ENCODE peak calls at places on chromosomes 16 and 17, in nine cellular contexts. R is GM03348; C is neural progenitor cell; P is prostate gland; F is tibial nerve; Q is small intestine; O is COR-L47; L is stimulated activated CD4-positive, alpha-beta T cell treated with anti-CD3 and anti-CD28 coated beads, TNF-alpha, amount 100 ng/mL, for 24 hours; E is activated CD4-positive, alpha-beta T cell treated with anti-CD3 and anti-CD28 coated beads, Interleukin-2, amount 50 U/mL, for 24 hours. K is an unnamed sample.

GRCh38 chr17:54536306-54536705 is 364.3 kb upstream of the TOM1L1 start:
- DNase-seq in R (no peak), C (no peak), P (no peak), F (no peak), Q (no peak), O (no peak), L (no peak), E (no peak), K (no peak)

GRCh38 chr17:40122466-40122943 is 734 bp downstream of the MSL1 start:
- DNase-seq in R (peak), C (peak), P (no peak), F (no peak), Q (peak), O (peak), L (no peak), E (no peak), K (no peak)

GRCh38 chr16:30377812-30378235 is 3.2 kb downstream of the MYL11 start:
- DNase-seq in R (peak), C (peak), P (peak), F (peak), Q (peak), O (peak), L (peak), E (peak), K (peak)

GRCh38 chr16:89924298-89924924 is 1.3 kb downstream of the TUBB3 start:
- DNase-seq in R (peak), C (peak), P (no peak), F (no peak), Q (no peak), O (peak), L (no peak), E (no peak), K (peak)

GRCh38 chr17:39704821-39705551 is 5.1 kb downstream of the ERBB2 start:
- DNase-seq in R (peak), C (peak), P (peak), F (peak), Q (no peak), O (no peak), L (no peak), E (no peak), K (no peak)

GRCh38 chr16:47927330-47927729 is 228.5 kb downstream of the ABCC12 start:
- DNase-seq in R (no peak), C (no peak), P (no peak), F (no peak), Q (no peak), O (no peak), L (no peak), E (no peak), K (no peak)

GRCh38 chr16:86074651-86075487 is 175.9 kb downstream of the IRF8 start:
- DNase-seq in R (no peak), C (peak), P (no peak), F (no peak), Q (no peak), O (no peak), L (no peak), E (no peak), K (no peak)

GRCh38 chr16:57572978-57573733 is 30.7 kb downstream of the ADGRG5 start:
- DNase-seq in R (no peak), C (no peak), P (no peak), F (no peak), Q (no peak), O (no peak), L (no peak), E (no peak), K (no peak)

GRCh38 chr16:79651363-79651762 is 50.8 kb upstream of the MAF start:
- DNase-seq in R (peak), C (no peak), P (peak), F (peak), Q (peak), O (no peak), L (no peak), E (no peak), K (no peak)

GRCh38 chr17:64685705-64686104 is 23.6 kb upstream of the SMURF2 start:
- DNase-seq in R (no peak), C (no peak), P (no peak), F (no peak), Q (no peak), O (no peak), L (no peak), E (no peak), K (no peak)

GRCh38 chr16:2928796-2929195 is 17.1 kb downstream of the FLYWCH1 start:
- DNase-seq in R (no peak), C (no peak), P (no peak), F (no peak), Q (no peak), O (no peak), L (no peak), E (no peak), K (no peak)

GRCh38 chr16:1768767-1769401 is 2.5 kb downstream of the NME3 start:
- DNase-seq in R (no peak), C (no peak), P (no peak), F (no peak), Q (no peak), O (no peak), L (no peak), E (no peak), K (no peak)

GRCh38 chr17:39791296-39791992 is 53.7 kb downstream of the GRB7 start:
- DNase-seq in R (no peak), C (peak), P (no peak), F (no peak), Q (no peak), O (no peak), L (no peak), E (peak), K (no peak)

GRCh38 chr16:57111420-57111819 is 19.0 kb downstream of the CPNE2 start:
- DNase-seq in R (no peak), C (no peak), P (no peak), F (no peak), Q (no peak), O (no peak), L (no peak), E (no peak), K (no peak)

GRCh38 chr16:49890876-49891275 is 35.0 kb upstream of the ZNF423 start:
- DNase-seq in R (no peak), C (peak), P (no peak), F (no peak), Q (peak), O (no peak), L (no peak), E (no peak), K (no peak)

GRCh38 chr17:37746617-37747016 is 1.8 kb upstream of the HNF1B start:
- DNase-seq in R (no peak), C (no peak), P (no peak), F (no peak), Q (no peak), O (no peak), L (no peak), E (no peak), K (no peak)

GRCh38 chr16:31700530-31701388 is 172.8 kb upstream of the ZNF267 start:
- DNase-seq in R (no peak), C (peak), P (peak), F (peak), Q (peak), O (no peak), L (peak), E (peak), K (no peak)

GRCh38 chr17:49316889-49317288 is 45.2 kb downstream of the ZNF652 start:
- DNase-seq in R (no peak), C (no peak), P (no peak), F (no peak), Q (no peak), O (no peak), L (no peak), E (no peak), K (no peak)

GRCh38 chr17:73027130-73027741 is 65.3 kb downstream of the SLC39A11 start:
- DNase-seq in R (peak), C (no peak), P (no peak), F (no peak), Q (no peak), O (no peak), L (no peak), E (no peak), K (no peak)

GRCh38 chr17:16976686-16977550 is 5.0 kb upstream of the TNFRSF13B start:
- DNase-seq in R (no peak), C (no peak), P (no peak), F (no peak), Q (no peak), O (no peak), L (no peak), E (no peak), K (no peak)

GRCh38 chr16:87819282-87819681 is 50.0 kb downstream of the SLC7A5 start:
- DNase-seq in R (no peak), C (no peak), P (no peak), F (no peak), Q (no peak), O (no peak), L (no peak), E (no peak), K (no peak)

GRCh38 chr17:57044976-57045867 is 39.8 kb upstream of the AKAP1 start:
- DNase-seq in R (no peak), C (no peak), P (no peak), F (no peak), Q (no peak), O (no peak), L (no peak), E (no peak), K (no peak)

K was measured in NCI-H524 treated with DMSO at 0.1 percent for 48 hours.